ENCODE peak calls at places on chromosomes 7 and 10, in nine cellular contexts. B is left ventricle myocardium inferior, Z is Peyer's patch, N is lung, I is AG10803, C is fibroblast of villous mesenchyme, G is AG04450, K is GM12865, A is astrocyte. U is an unnamed sample.

GRCh38 chr10:124545756-124546369 is 84.2 kb downstream of the LHPP start:
- DNase-seq in B (no peak), Z (no peak), N (no peak), I (no peak), C (no peak), G (no peak), K (peak; percentile 40), A (no peak), U (no peak)

GRCh38 chr10:86109421-86109820 is 257.2 kb downstream of the GRID1 start:
- DNase-seq in B (no peak), Z (no peak), N (no peak), I (no peak), C (no peak), G (no peak), K (no peak), A (no peak), U (no peak)

GRCh38 chr10:23528419-23528818 is 89.5 kb downstream of the OTUD1 start:
- DNase-seq in B (no peak), Z (no peak), N (no peak), I (no peak), C (no peak), G (no peak), K (no peak), A (no peak), U (no peak)

GRCh38 chr10:43595739-43596298 is 10.4 kb upstream of the ZNF485 start:
- DNase-seq in B (no peak), Z (no peak), N (no peak), I (no peak), C (no peak), G (no peak), K (peak; percentile 77), A (no peak), U (peak; percentile 8)

GRCh38 chr7:74141705-74142104 is 32.5 kb upstream of the EIF4H start:
- DNase-seq in B (no peak), Z (no peak), N (no peak), I (no peak), C (peak; percentile 18), G (no peak), K (peak; percentile 11), A (no peak), U (no peak)

GRCh38 chr10:84540617-84541288 is 212.4 kb downstream of the CCSER2 start:
- DNase-seq in B (peak; percentile 53), Z (peak; percentile 74), N (peak; percentile 73), I (peak; percentile 50), C (peak; percentile 45), G (no peak), K (peak; percentile 59), A (peak; percentile 31), U (peak; percentile 64)

GRCh38 chr10:112687647-112688046 is 240.6 kb downstream of the VTI1A start:
- DNase-seq in B (no peak), Z (no peak), N (no peak), I (peak; percentile 74), C (peak; percentile 34), G (no peak), K (no peak), A (peak; percentile 18), U (peak; percentile 59)

GRCh38 chr10:13390604-13391522 is 42.8 kb upstream of the SEPHS1 start:
- DNase-seq in B (no peak), Z (no peak), N (no peak), I (peak; percentile 7), C (no peak), G (no peak), K (peak; percentile 58), A (no peak), U (no peak)

GRCh38 chr7:128257458-128257857 is 16.4 kb downstream of the LEP start:
- DNase-seq in B (no peak), Z (no peak), N (no peak), I (no peak), C (no peak), G (no peak), K (no peak), A (no peak), U (no peak)

GRCh38 chr7:139915864-139916716 is 87.0 kb downstream of the TBXAS1 start:
- DNase-seq in B (no peak), Z (no peak), N (peak; percentile 54), I (peak; percentile 96), C (peak; percentile 98), G (peak; percentile 94), K (peak; percentile 93), A (peak; percentile 99), U (peak; percentile 98)

GRCh38 chr7:15305002-15305600 is 256.7 kb downstream of the AGMO start:
- DNase-seq in B (no peak), Z (no peak), N (no peak), I (peak; percentile 60), C (peak; percentile 51), G (peak; percentile 15), K (peak; percentile 50), A (peak; percentile 10), U (peak; percentile 75)

GRCh38 chr7:50472427-50472826 is 22.3 kb upstream of the FIGNL1 start:
- DNase-seq in B (no peak), Z (no peak), N (peak; percentile 22), I (no peak), C (no peak), G (no peak), K (no peak), A (no peak), U (no peak)

GRCh38 chr7:150448789-150449147 is 1.7 kb upstream of the GIMAP8 start:
- DNase-seq in B (peak; percentile 80), Z (peak; percentile 79), N (peak; percentile 82), I (peak; percentile 51), C (peak; percentile 53), G (no peak), K (peak; percentile 91), A (peak; percentile 26), U (peak; percentile 74)
- H3K4me3 ChIP-seq in B (peak overlapping the region; percentile 70), Z (no peak overlapping the region), N (no peak overlapping the region), I (no peak overlapping the region), C (no peak overlapping the region), G (no peak overlapping the region), K (no peak overlapping the region), A (no peak overlapping the region), U (no peak overlapping the region)

GRCh38 chr7:106462914-106463482 is 178.2 kb upstream of the NAMPT start:
- DNase-seq in B (no peak), Z (no peak), N (no peak), I (no peak), C (no peak), G (no peak), K (no peak), A (no peak), U (no peak)

GRCh38 chr7:106464651-106465050 is 179.9 kb upstream of the NAMPT start:
- DNase-seq in B (no peak), Z (no peak), N (no peak), I (no peak), C (no peak), G (no peak), K (peak; percentile 44), A (no peak), U (no peak)

GRCh38 chr7:106464169-106464568 is 179.4 kb upstream of the NAMPT start:
- DNase-seq in B (no peak), Z (no peak), N (no peak), I (no peak), C (no peak), G (no peak), K (peak; percentile 41), A (no peak), U (peak; percentile 57)

GRCh38 chr7:106460792-106461254 is 176.0 kb upstream of the NAMPT start:
- DNase-seq in B (no peak), Z (no peak), N (no peak), I (no peak), C (no peak), G (no peak), K (no peak), A (no peak), U (no peak)

DNA sequence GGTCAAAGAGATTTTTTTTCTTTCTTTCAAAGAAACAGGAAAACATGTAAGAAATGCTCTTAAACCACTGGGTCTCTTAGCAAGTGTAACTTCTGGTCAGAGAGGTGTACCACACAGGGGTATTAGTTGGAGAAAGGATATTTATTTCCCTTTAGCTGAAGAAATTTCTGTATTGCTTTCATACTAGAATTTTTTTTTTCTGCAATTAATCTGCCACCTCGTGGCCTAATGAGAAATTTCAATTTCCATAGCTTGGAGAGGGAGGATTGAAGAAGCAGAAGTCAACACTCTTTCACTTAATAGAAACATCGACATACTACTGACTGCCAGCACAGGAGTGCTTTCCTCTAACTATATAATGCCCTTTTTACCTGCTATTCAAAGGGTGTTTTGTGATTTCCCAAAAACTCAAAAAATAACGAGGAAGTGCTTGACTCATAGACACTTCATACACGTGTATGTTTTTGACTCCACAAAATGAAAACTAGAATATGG is 177.6 kb upstream of the NAMPT start:
- DNase-seq in B (no peak), Z (no peak), N (no peak), I (peak; percentile 40), C (peak; percentile 60), G (peak; percentile 8), K (peak; percentile 66), A (no peak), U (peak; percentile 72)
- TF ChIP-seq CTCF in B (peak; percentile 74), Z (peak; percentile 77), N (peak; percentile 61), I (peak; percentile 62), C (peak; percentile 55), G (peak; percentile 59), K (peak; percentile 35), A (peak; percentile 48), U (peak; percentile 53)

DNA sequence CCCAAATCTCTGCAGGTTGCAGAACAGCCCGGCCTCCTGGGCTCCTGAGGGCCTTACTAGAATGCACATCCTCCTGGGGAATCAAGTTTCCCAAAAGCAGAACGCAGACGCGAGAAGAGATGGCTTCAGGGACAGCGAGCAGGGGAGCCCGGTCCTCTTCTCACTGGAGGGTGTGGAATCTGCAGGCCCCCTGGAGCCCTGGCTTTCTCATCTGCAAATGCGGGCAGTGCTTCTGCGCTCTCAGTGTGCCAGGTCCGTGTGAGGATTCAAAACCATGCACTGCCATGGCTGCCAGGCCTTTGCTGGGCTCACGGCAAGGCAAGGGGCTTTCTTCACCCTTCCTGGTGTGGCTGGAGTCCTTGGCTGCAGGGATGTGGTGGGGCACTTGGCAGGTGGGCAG is 330.9 kb upstream of the MKI67 start:
- DNase-seq in B (no peak), Z (no peak), N (no peak), I (no peak), C (no peak), G (no peak), K (no peak), A (no peak), U (no peak)
- H3K4me3 ChIP-seq in B (no peak overlapping the region), Z (no peak overlapping the region), N (no peak overlapping the region), I (no peak overlapping the region), C (no peak overlapping the region), G (no peak overlapping the region), K (no peak overlapping the region), A (no peak overlapping the region), U (no peak overlapping the region)

GRCh38 chr7:29410981-29411380 is 152.7 kb upstream of the PRR15 start:
- DNase-seq in B (no peak), Z (no peak), N (no peak), I (no peak), C (no peak), G (no peak), K (no peak), A (no peak), U (no peak)
- TF ChIP-seq CTCF in B (no peak), Z (no peak), N (no peak), I (no peak), C (no peak), G (no peak), K (no peak), A (no peak), U (no peak)

U was measured in choroid plexus epithelial cell.